ENCODE peak calls at places on chromosomes 1 and 21, in nine cellular contexts. B, X, P, T, O, C, W, U and K are unnamed samples.

GRCh38 chr1:209800984-209801834 is 4.7 kb downstream of the IRF6 start:
- DNase-seq in B (no peak), X (no peak), O (peak), T (no peak), W (peak), C (peak), U (no peak), P (no peak), K (no peak)

GRCh38 chr1:198333744-198334143 is 176.9 kb downstream of the NEK7 start:
- DNase-seq in X (no peak), B (no peak), T (no peak), P (no peak), U (no peak), O (no peak), W (no peak), C (peak), K (no peak)

GRCh38 chr1:23597635-23598388 is 38.5 kb upstream of the ID3 start:
- DNase-seq in B (no peak), T (no peak), C (no peak), W (no peak), O (no peak), U (no peak), P (no peak), X (no peak), K (no peak)

GRCh38 chr1:67552336-67552759 is 122.1 kb upstream of the SERBP1 start:
- DNase-seq in W (no peak), C (no peak), U (no peak), B (no peak), O (no peak), P (no peak), T (no peak), X (no peak), K (no peak)

GRCh38 chr1:32239790-32240139 is 7.3 kb upstream of the FAM167B start:
- DNase-seq in U (no peak), P (no peak), T (peak), X (no peak), B (no peak), W (no peak), C (no peak), O (no peak), K (no peak)

GRCh38 chr1:31006760-31007159 is 58.8 kb downstream of the PUM1 start:
- DNase-seq in P (no peak), B (no peak), T (no peak), U (no peak), O (no peak), X (no peak), C (no peak), W (no peak), K (no peak)

GRCh38 chr21:37445228-37445627 is 78.7 kb downstream of the DYRK1A start:
- DNase-seq in P (no peak), T (no peak), O (no peak), C (peak), W (no peak), U (no peak), B (no peak), X (no peak), K (no peak)

GRCh38 chr1:160007577-160008200 is 24.1 kb downstream of the PIGM start:
- DNase-seq in U (peak), O (no peak), B (no peak), C (peak), P (no peak), X (no peak), W (no peak), T (no peak), K (no peak)

GRCh38 chr1:5637171-5637570 is 355.1 kb downstream of the NPHP4 start:
- DNase-seq in T (no peak), U (no peak), X (peak), W (no peak), O (no peak), P (no peak), C (no peak), B (no peak), K (no peak)

GRCh38 chr21:43572443-43572842 is 86.8 kb downstream of the HSF2BP start:
- DNase-seq in U (no peak), T (no peak), O (no peak), X (no peak), P (no peak), C (no peak), W (no peak), B (no peak), K (no peak)

GRCh38 chr1:81498370-81499184 is 302.2 kb upstream of the ADGRL2 start:
- DNase-seq in X (no peak), P (no peak), C (no peak), U (no peak), W (no peak), T (no peak), B (no peak), O (no peak), K (no peak)

GRCh38 chr1:206004821-206005220 is 1.6 kb upstream of the RAB7B start:
- DNase-seq in B (no peak), O (no peak), T (no peak), W (no peak), C (no peak), P (no peak), X (no peak), U (no peak), K (no peak)

DNA sequence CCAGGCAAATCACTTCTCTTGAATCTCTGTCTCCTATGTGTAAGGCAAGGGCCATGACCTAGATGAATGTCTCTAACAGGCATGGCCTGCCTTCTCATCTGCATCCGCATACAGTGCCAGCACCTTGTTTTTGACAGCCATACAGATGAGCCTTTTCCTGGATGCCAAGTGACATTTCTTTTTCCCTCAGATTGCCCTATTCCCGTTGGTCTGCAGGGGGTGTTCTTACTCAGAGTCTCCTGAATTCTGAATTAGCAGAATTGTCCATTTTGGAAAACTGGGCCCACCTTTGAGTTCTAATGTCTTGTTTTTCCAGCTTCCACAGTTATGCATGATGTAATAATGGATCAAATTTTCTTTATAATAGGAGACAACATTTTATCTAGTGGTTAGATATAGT is 88.0 kb upstream of the ADAR start:
- DNase-seq in O (no peak), P (no peak), X (no peak), B (no peak), W (no peak), T (no peak), C (peak), U (no peak), K (no peak)
- TF ChIP-seq CTCF in O (no peak), P (no peak), X (no peak), B (no peak), W (peak), T (peak), C (peak), U (peak), K (no peak)

GRCh38 chr1:244205906-244206305 is 154.8 kb downstream of the ZBTB18 start:
- DNase-seq in T (no peak), X (no peak), P (no peak), U (no peak), B (no peak), W (no peak), C (no peak), O (no peak), K (no peak)

GRCh38 chr1:244207042-244207934 is 156.2 kb downstream of the ZBTB18 start:
- DNase-seq in P (no peak), X (no peak), U (peak), B (no peak), O (no peak), C (peak), W (no peak), T (no peak), K (no peak)

GRCh38 chr1:244204004-244204403 is 152.9 kb downstream of the ZBTB18 start:
- DNase-seq in W (no peak), C (no peak), X (no peak), O (no peak), P (no peak), T (no peak), B (no peak), U (no peak), K (no peak)

GRCh38 chr1:244207935-244208244 is 156.8 kb downstream of the ZBTB18 start:
- DNase-seq in B (no peak), O (no peak), P (no peak), W (no peak), T (no peak), X (no peak), U (no peak), C (no peak), K (no peak)

GRCh38 chr1:244205171-244205570 is 154.1 kb downstream of the ZBTB18 start:
- DNase-seq in T (no peak), C (no peak), P (no peak), B (no peak), U (no peak), W (no peak), O (no peak), X (no peak), K (no peak)
- TF ChIP-seq CTCF in T (no peak), C (no peak), P (no peak), B (no peak), U (no peak), W (no peak), O (no peak), X (no peak), K (no peak)

DNA sequence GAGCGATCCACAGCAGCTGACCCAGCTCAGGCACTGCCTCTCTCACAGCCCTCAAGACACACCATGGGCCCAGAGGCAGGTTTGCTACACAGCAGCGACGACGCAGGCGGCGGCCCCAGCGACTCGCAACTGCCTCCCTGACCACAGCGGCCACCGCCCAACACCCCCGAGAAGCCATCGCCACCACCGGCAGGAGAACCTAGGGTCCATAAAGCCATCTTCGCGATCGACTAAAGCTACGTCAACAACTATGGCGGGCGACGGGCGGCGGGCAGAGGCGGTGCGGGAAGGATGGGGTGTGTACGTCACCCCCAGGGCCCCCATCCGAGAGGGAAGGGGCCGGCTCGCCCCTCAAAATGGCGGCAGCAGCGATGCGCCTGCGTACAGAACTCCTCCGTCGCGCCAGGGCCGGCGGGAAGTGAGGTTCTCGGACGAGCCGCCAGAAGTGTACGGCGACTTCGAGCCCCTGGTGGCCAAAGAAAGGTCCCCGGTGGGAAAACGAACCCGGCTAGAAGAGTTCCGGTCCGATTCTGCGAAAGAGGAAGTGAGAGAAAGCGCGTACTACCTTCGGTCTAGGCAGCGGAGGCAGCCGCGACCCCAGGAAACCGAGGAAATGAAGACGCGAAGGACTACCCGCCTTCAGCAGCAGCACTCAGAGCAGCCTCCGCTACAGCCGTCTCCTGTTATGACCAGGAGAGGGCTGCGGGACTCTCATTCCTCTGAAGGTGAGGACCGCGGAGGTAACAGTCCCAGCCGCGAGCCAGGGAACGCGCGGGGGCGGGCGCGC is at the start of gene TOR1AIP1:
- DNase-seq in C (peak), X (peak), P (peak), W (peak), B (peak), O (peak), T (peak), U (peak), K (peak)
- TF ChIP-seq CTCF in C (peak), X (peak), P (peak), W (peak), B (no peak), O (peak), T (peak), U (peak), K (no peak)

GRCh38 chr1:147177611-147178370 is 5.5 kb upstream of the PRKAB2 start:
- DNase-seq in W (no peak), X (no peak), C (peak), T (no peak), O (no peak), B (no peak), P (no peak), U (peak), K (no peak)
- TF ChIP-seq CTCF in W (no peak), X (no peak), C (no peak), T (no peak), O (no peak), B (no peak), P (no peak), U (no peak), K (no peak)